ENCODE peak calls at places on chromosome 6, in four cellular contexts. One of them, this sample, is unnamed. For H3K9me3, the result is how much of the 10 kb centered on the place peaks cover.

GRCh38 chr6:149749594-149750135 is at the start of gene PCMT1:
- DNase-seq in psoas muscle: peak
- DNase-seq in stomach: peak
- DNase-seq in MM.1S: peak
- DNase-seq in this sample: peak

GRCh38 chr6:110307368-110307767 is 50.8 kb downstream of the METTL24 start:
- DNase-seq in psoas muscle: no peak
- DNase-seq in stomach: no peak
- DNase-seq in MM.1S: no peak
- DNase-seq in this sample: no peak

GRCh38 chr6:151962246-151962846 is 154.9 kb downstream of the ESR1 start:
- DNase-seq in psoas muscle: no peak
- DNase-seq in stomach: no peak
- DNase-seq in MM.1S: no peak
- DNase-seq in this sample: no peak

GRCh38 chr6:158008894-158009891 is 27.5 kb downstream of the SYNJ2 start:
- DNase-seq in psoas muscle: peak
- DNase-seq in stomach: no peak
- DNase-seq in MM.1S: no peak
- DNase-seq in this sample: peak

GRCh38 chr6:13484827-13485226 is 2.6 kb downstream of the GFOD1 start:
- DNase-seq in psoas muscle: no peak
- DNase-seq in stomach: no peak
- DNase-seq in MM.1S: no peak
- DNase-seq in this sample: no peak

GRCh38 chr6:80332013-80332412 is 225.5 kb downstream of the BCKDHB start:
- DNase-seq in psoas muscle: no peak
- DNase-seq in stomach: no peak
- DNase-seq in MM.1S: no peak
- DNase-seq in this sample: no peak

GRCh38 chr6:46104209-46104608 is 25.6 kb upstream of the ENPP4 start:
- DNase-seq in psoas muscle: no peak
- DNase-seq in stomach: no peak
- DNase-seq in MM.1S: peak
- DNase-seq in this sample: no peak

GRCh38 chr6:80215063-80215462 is 108.6 kb downstream of the BCKDHB start:
- DNase-seq in psoas muscle: no peak
- DNase-seq in stomach: no peak
- DNase-seq in MM.1S: no peak
- DNase-seq in this sample: no peak

GRCh38 chr6:15366003-15366535 is 120.2 kb downstream of the JARID2 start:
- DNase-seq in psoas muscle: no peak
- DNase-seq in stomach: no peak
- DNase-seq in MM.1S: no peak
- DNase-seq in this sample: no peak

GRCh38 chr6:15994814-15995459 is 133.9 kb upstream of the MYLIP start:
- DNase-seq in psoas muscle: no peak
- DNase-seq in stomach: no peak
- DNase-seq in MM.1S: no peak
- DNase-seq in this sample: no peak

GRCh38 chr6:142357879-142358278 is 56.1 kb downstream of the ADGRG6 start:
- DNase-seq in psoas muscle: no peak
- DNase-seq in stomach: no peak
- DNase-seq in MM.1S: no peak
- DNase-seq in this sample: no peak

GRCh38 chr6:166586424-166587156 is at the start of gene RAMACL:
- DNase-seq in psoas muscle: no peak
- DNase-seq in stomach: peak
- DNase-seq in MM.1S: no peak
- DNase-seq in this sample: no peak

GRCh38 chr6:158635427-158636073 is 9.0 kb downstream of the DYNLT1 start:
- DNase-seq in psoas muscle: no peak
- DNase-seq in stomach: no peak
- DNase-seq in MM.1S: no peak
- DNase-seq in this sample: no peak

GRCh38 chr6:39213195-39213920 is 15.9 kb downstream of the KCNK5 start:
- DNase-seq in psoas muscle: no peak
- DNase-seq in stomach: no peak
- DNase-seq in MM.1S: no peak
- DNase-seq in this sample: no peak

GRCh38 chr6:35264550-35265274 is 5.2 kb downstream of the ZNF76 start:
- DNase-seq in psoas muscle: no peak
- DNase-seq in stomach: no peak
- DNase-seq in MM.1S: no peak
- DNase-seq in this sample: no peak

GRCh38 chr6:113396644-113397201 is 460.4 kb upstream of the MARCKS start:
- DNase-seq in psoas muscle: no peak
- DNase-seq in stomach: peak
- DNase-seq in MM.1S: no peak
- DNase-seq in this sample: no peak

GRCh38 chr6:40610229-40610628 is 23.1 kb upstream of the LRFN2 start:
- DNase-seq in psoas muscle: no peak
- DNase-seq in stomach: no peak
- DNase-seq in MM.1S: no peak
- DNase-seq in this sample: no peak

GRCh38 chr6:108501559-108501958 is 59.2 kb upstream of the FOXO3 start:
- DNase-seq in psoas muscle: no peak
- DNase-seq in stomach: no peak
- DNase-seq in MM.1S: no peak
- DNase-seq in this sample: no peak

GRCh38 chr6:88614306-88614877 is 349.0 kb downstream of the RNGTT start:
- DNase-seq in psoas muscle: no peak
- DNase-seq in stomach: no peak
- DNase-seq in MM.1S: no peak
- DNase-seq in this sample: no peak

GRCh38 chr6:134482585-134483346 is 164.9 kb upstream of the SGK1 start:
- DNase-seq in psoas muscle: no peak
- DNase-seq in stomach: no peak
- DNase-seq in MM.1S: no peak
- DNase-seq in this sample: no peak

GRCh38 chr6:158912591-158912990 is 87.4 kb downstream of the RSPH3 start:
- DNase-seq in psoas muscle: no peak
- DNase-seq in stomach: no peak
- DNase-seq in MM.1S: no peak
- DNase-seq in this sample: no peak

GRCh38 chr6:21022343-21023107 is 488.3 kb downstream of the CDKAL1 start:
- DNase-seq in psoas muscle: no peak
- DNase-seq in stomach: peak
- DNase-seq in MM.1S: no peak
- DNase-seq in this sample: peak

GRCh38 chr6:74991573-74992332 is 214.1 kb downstream of the COL12A1 start:
- DNase-seq in psoas muscle: no peak
- DNase-seq in stomach: no peak
- DNase-seq in MM.1S: no peak
- DNase-seq in this sample: no peak
- TF ChIP-seq CTCF in psoas muscle: no peak
- TF ChIP-seq CTCF in stomach: no peak
- TF ChIP-seq CTCF in MM.1S: no peak
- TF ChIP-seq CTCF in this sample: no peak

DNA sequence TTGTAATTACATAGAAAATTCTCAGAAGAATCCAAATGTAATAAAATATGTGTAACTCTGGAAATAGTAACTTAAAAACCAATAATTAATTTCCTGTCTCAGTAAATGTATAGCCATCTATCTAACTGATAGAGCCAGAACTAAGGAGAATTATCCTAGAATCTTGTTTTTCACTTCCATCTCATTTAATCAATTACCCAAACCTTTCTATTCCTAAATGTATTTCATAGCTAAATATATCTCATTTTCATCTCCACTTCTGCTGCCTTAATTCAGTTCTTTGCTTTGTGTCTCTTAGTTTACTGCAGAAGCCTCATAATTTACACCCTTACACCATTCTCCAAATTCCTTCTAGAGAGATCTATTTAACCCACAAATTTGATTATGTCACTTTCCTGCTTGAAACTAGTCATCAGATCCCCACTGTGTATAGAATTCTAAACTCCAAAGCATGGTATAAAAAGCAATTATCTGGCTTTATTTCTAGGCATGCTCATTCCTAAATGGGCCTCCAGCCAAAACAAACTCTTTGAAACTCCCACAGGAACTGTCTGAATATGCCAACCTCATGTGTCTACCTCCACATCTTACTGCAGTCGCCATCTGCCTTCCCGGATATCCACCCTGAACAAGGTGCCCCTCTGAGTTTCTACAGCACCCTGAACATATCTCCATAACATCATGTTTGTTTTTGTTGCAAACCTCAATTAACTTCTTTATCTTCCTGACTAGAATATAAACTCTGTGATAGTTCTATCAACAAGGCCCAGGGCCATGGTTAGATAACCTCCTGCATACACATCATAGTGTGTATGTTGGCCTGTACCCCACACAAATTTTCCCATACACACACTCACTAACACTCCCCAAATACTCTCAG is 70.5 kb upstream of the ADTRP start:
- DNase-seq in psoas muscle: no peak
- DNase-seq in stomach: no peak
- DNase-seq in MM.1S: no peak
- DNase-seq in this sample: no peak
- H3K27ac ChIP-seq in psoas muscle: no peak
- H3K27ac ChIP-seq in stomach: no peak
- H3K27ac ChIP-seq in MM.1S: no peak
- H3K27ac ChIP-seq in this sample: no peak

GRCh38 chr6:23301546-23301945 is 732.2 kb downstream of the HDGFL1 start:
- DNase-seq in psoas muscle: no peak
- DNase-seq in stomach: no peak
- DNase-seq in MM.1S: no peak
- DNase-seq in this sample: no peak
- H3K9me3 ChIP-seq in psoas muscle: under half
- H3K9me3 ChIP-seq in stomach: under half
- H3K9me3 ChIP-seq in MM.1S: under half
- H3K9me3 ChIP-seq in this sample: under half

DNA sequence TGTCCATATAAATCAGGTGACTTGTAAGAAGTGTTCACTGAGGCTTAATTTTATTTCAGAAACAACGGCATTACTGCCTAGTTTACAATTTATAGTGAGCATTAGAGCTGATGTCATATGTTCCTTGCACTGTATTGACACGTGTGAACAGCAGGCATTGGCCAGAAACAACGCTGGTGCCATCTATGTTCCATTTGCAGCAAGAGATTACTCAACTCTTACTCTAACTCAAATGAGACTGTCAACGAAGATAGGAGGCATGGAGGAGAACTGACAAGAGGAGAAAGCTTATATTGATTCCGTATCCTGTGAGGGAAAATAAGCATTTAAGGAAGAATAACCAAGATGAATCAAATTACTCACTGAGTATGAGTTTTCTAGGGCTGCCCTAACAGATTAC is 48.4 kb downstream of the MTFR2 start:
- DNase-seq in psoas muscle: no peak
- DNase-seq in stomach: no peak
- DNase-seq in MM.1S: no peak
- DNase-seq in this sample: no peak
- TF ChIP-seq CTCF in psoas muscle: no peak
- TF ChIP-seq CTCF in stomach: no peak
- TF ChIP-seq CTCF in MM.1S: no peak
- TF ChIP-seq CTCF in this sample: no peak

GRCh38 chr6:33892581-33893346 is 89.0 kb upstream of the MLN start:
- DNase-seq in psoas muscle: no peak
- DNase-seq in stomach: no peak
- DNase-seq in MM.1S: no peak
- DNase-seq in this sample: no peak
- H3K27ac ChIP-seq in psoas muscle: no peak
- H3K27ac ChIP-seq in stomach: no peak
- H3K27ac ChIP-seq in MM.1S: no peak
- H3K27ac ChIP-seq in this sample: no peak